ENCODE peak calls at places on chromosomes 1 and 21, in seven cellular contexts. One of them, this sample, is unnamed.

GRCh38 chr1:20107767-20108166 is 11.6 kb downstream of the PLA2G2D start:
- DNase-seq in H1: no peak
- DNase-seq in HepG2: no peak
- DNase-seq in K562: no peak
- DNase-seq in IMR-90: no peak
- DNase-seq in HCT116: no peak
- DNase-seq in A549: no peak
- DNase-seq in this sample: no peak

GRCh38 chr1:201645956-201646355 is 107.0 kb downstream of the NAV1 start:
- DNase-seq in HCT116: no peak
- DNase-seq in H1: no peak
- DNase-seq in HepG2: no peak
- DNase-seq in A549: no peak
- DNase-seq in K562: no peak
- DNase-seq in IMR-90: peak; percentile 45
- DNase-seq in this sample: no peak

GRCh38 chr1:55233149-55233777 is 18.1 kb upstream of the USP24 start:
- DNase-seq in HepG2: peak; percentile 81
- DNase-seq in A549: peak; percentile 42
- DNase-seq in K562: no peak
- DNase-seq in IMR-90: peak; percentile 32
- DNase-seq in H1: no peak
- DNase-seq in HCT116: no peak
- DNase-seq in this sample: no peak

GRCh38 chr21:38478782-38479181 is 19.5 kb downstream of the ERG start:
- DNase-seq in H1: no peak
- DNase-seq in HepG2: no peak
- DNase-seq in IMR-90: peak; percentile 10
- DNase-seq in A549: no peak
- DNase-seq in HCT116: no peak
- DNase-seq in K562: no peak
- DNase-seq in this sample: no peak

GRCh38 chr1:206672844-206673758 is 11.6 kb upstream of the MAPKAPK2 start:
- DNase-seq in K562: peak; percentile 94
- DNase-seq in H1: no peak
- DNase-seq in HepG2: no peak
- DNase-seq in IMR-90: peak; percentile 66
- DNase-seq in HCT116: no peak
- DNase-seq in A549: no peak
- DNase-seq in this sample: no peak

GRCh38 chr1:166391677-166392076 is 224.9 kb upstream of the FAM78B start:
- DNase-seq in H1: no peak
- DNase-seq in A549: no peak
- DNase-seq in K562: no peak
- DNase-seq in IMR-90: no peak
- DNase-seq in HCT116: no peak
- DNase-seq in HepG2: no peak
- DNase-seq in this sample: no peak

GRCh38 chr21:28699591-28700259 is 293.0 kb downstream of the LTN1 start:
- DNase-seq in HepG2: no peak
- DNase-seq in A549: no peak
- DNase-seq in H1: no peak
- DNase-seq in HCT116: no peak
- DNase-seq in IMR-90: no peak
- DNase-seq in K562: no peak
- DNase-seq in this sample: no peak

GRCh38 chr1:194067772-194068171 is 881.4 kb upstream of the B3GALT2 start:
- DNase-seq in HepG2: no peak
- DNase-seq in IMR-90: no peak
- DNase-seq in K562: no peak
- DNase-seq in H1: no peak
- DNase-seq in A549: no peak
- DNase-seq in HCT116: no peak
- DNase-seq in this sample: no peak

GRCh38 chr1:19033926-19034680 is 77.6 kb upstream of the IFFO2 start:
- DNase-seq in HepG2: no peak
- DNase-seq in HCT116: no peak
- DNase-seq in IMR-90: peak; percentile 56
- DNase-seq in K562: no peak
- DNase-seq in A549: no peak
- DNase-seq in H1: no peak
- DNase-seq in this sample: no peak

GRCh38 chr1:94883688-94884087 is 43.2 kb downstream of the CNN3 start:
- DNase-seq in HepG2: peak; percentile 47
- DNase-seq in K562: no peak
- DNase-seq in HCT116: no peak
- DNase-seq in A549: no peak
- DNase-seq in H1: no peak
- DNase-seq in IMR-90: peak; percentile 66
- DNase-seq in this sample: no peak

GRCh38 chr1:117231748-117232373 is 21.1 kb upstream of the VTCN1 start:
- DNase-seq in IMR-90: no peak
- DNase-seq in K562: no peak
- DNase-seq in A549: no peak
- DNase-seq in HCT116: no peak
- DNase-seq in HepG2: no peak
- DNase-seq in H1: no peak
- DNase-seq in this sample: no peak

GRCh38 chr1:117239467-117239866 is 28.7 kb upstream of the VTCN1 start:
- DNase-seq in H1: no peak
- DNase-seq in HCT116: no peak
- DNase-seq in IMR-90: no peak
- DNase-seq in A549: no peak
- DNase-seq in HepG2: peak; percentile 33
- DNase-seq in K562: no peak
- DNase-seq in this sample: no peak

GRCh38 chr1:117232551-117232950 is 21.8 kb upstream of the VTCN1 start:
- DNase-seq in HepG2: no peak
- DNase-seq in H1: no peak
- DNase-seq in A549: no peak
- DNase-seq in K562: no peak
- DNase-seq in IMR-90: no peak
- DNase-seq in HCT116: no peak
- DNase-seq in this sample: no peak

GRCh38 chr1:117237701-117238413 is 27.1 kb upstream of the VTCN1 start:
- DNase-seq in HepG2: no peak
- DNase-seq in K562: no peak
- DNase-seq in HCT116: no peak
- DNase-seq in H1: no peak
- DNase-seq in A549: no peak
- DNase-seq in IMR-90: no peak
- DNase-seq in this sample: no peak

GRCh38 chr1:117235863-117236465 is 25.2 kb upstream of the VTCN1 start:
- DNase-seq in H1: no peak
- DNase-seq in HepG2: no peak
- DNase-seq in K562: no peak
- DNase-seq in IMR-90: no peak
- DNase-seq in HCT116: no peak
- DNase-seq in A549: no peak
- DNase-seq in this sample: no peak
- TF ChIP-seq CEBPB in H1: no peak
- TF ChIP-seq CEBPB in HepG2: no peak
- TF ChIP-seq CEBPB in K562: no peak
- TF ChIP-seq CEBPB in IMR-90: no peak
- TF ChIP-seq CEBPB in HCT116: no peak
- TF ChIP-seq CEBPB in A549: no peak
- TF ChIP-seq CEBPB in this sample: no peak

DNA sequence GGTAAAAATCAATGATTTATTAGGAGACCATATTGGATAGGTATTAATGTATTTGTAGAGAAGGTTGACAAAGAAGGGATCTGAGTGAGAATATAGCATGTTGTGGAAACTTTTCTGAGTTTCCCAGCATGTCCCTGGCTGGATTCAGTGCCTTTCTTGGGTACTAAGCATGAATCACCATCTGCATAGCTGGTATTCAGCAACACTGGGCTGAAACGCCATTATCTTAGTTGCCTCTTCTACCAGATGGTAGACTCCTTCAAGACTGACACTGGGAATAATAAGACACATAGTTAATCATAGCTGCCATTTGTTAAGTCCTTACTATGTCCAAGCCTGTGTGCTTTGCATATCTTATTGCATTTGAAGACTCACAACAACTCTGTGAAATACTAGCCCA is 45.5 kb downstream of the ATP5PF start:
- DNase-seq in A549: no peak
- DNase-seq in HCT116: no peak
- DNase-seq in HepG2: no peak
- DNase-seq in H1: no peak
- DNase-seq in K562: no peak
- DNase-seq in IMR-90: peak; percentile 32
- DNase-seq in this sample: no peak
- H3K27ac ChIP-seq in A549: no peak overlapping the region
- H3K27ac ChIP-seq in HCT116: no peak overlapping the region
- H3K27ac ChIP-seq in HepG2: no peak overlapping the region
- H3K27ac ChIP-seq in H1: no peak overlapping the region
- H3K27ac ChIP-seq in K562: no peak overlapping the region
- H3K27ac ChIP-seq in IMR-90: no peak overlapping the region
- H3K27ac ChIP-seq in this sample: no peak overlapping the region

GRCh38 chr1:9900142-9901043 is 9.7 kb downstream of the CTNNBIP1 start:
- DNase-seq in K562: no peak
- DNase-seq in HCT116: no peak
- DNase-seq in A549: no peak
- DNase-seq in IMR-90: no peak
- DNase-seq in H1: no peak
- DNase-seq in HepG2: peak; percentile 88
- DNase-seq in this sample: no peak
- TF ChIP-seq CEBPB in K562: no peak
- TF ChIP-seq CEBPB in HCT116: no peak
- TF ChIP-seq CEBPB in A549: no peak
- TF ChIP-seq CEBPB in IMR-90: no peak
- TF ChIP-seq CEBPB in H1: no peak
- TF ChIP-seq CEBPB in HepG2: no peak
- TF ChIP-seq CEBPB in this sample: no peak

GRCh38 chr1:229156819-229157218 is 114.1 kb upstream of the RAB4A start:
- DNase-seq in K562: peak; percentile 28
- DNase-seq in HepG2: peak; percentile 58
- DNase-seq in H1: no peak
- DNase-seq in HCT116: peak; percentile 18
- DNase-seq in A549: peak; percentile 33
- DNase-seq in IMR-90: no peak
- DNase-seq in this sample: no peak

GRCh38 chr1:229155472-229155871 is 115.4 kb upstream of the RAB4A start:
- DNase-seq in K562: no peak
- DNase-seq in A549: no peak
- DNase-seq in H1: no peak
- DNase-seq in HCT116: no peak
- DNase-seq in IMR-90: no peak
- DNase-seq in HepG2: no peak
- DNase-seq in this sample: no peak

GRCh38 chr1:229150518-229150917 is 120.4 kb upstream of the RAB4A start:
- DNase-seq in HepG2: no peak
- DNase-seq in A549: no peak
- DNase-seq in H1: no peak
- DNase-seq in IMR-90: no peak
- DNase-seq in HCT116: no peak
- DNase-seq in K562: no peak
- DNase-seq in this sample: no peak

GRCh38 chr1:229158317-229159294 is 112.3 kb upstream of the RAB4A start:
- DNase-seq in A549: no peak
- DNase-seq in HCT116: no peak
- DNase-seq in IMR-90: no peak
- DNase-seq in K562: no peak
- DNase-seq in H1: no peak
- DNase-seq in HepG2: no peak
- DNase-seq in this sample: no peak

DNA sequence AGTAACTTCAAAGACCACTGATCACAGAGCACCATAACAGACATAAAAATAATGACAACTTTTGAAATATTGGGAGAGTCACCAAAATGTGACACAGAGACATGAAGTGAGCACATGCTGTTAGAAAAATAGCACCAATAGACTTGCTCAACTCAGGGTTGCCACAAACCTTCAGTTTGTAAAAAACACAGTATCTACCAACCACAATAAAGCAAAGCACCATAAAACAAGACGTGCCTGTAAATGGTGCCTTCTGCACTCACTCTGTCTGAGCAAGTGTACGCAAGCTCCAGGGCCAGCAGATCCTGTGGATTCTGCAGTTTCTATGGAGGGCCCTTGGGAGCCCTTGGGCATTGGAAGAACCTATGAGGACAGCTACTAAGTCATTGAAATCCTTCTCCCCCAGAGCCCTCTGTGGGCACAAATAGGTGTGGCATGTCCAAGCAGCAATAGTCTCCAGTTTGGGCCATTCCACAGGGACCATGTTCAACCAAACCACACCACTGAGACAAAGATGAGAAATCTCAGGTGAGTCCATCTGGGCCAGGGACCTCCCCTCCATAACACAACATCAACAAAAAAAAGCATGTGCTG is 116.9 kb upstream of the RAB4A start:
- DNase-seq in K562: no peak
- DNase-seq in HCT116: no peak
- DNase-seq in IMR-90: no peak
- DNase-seq in H1: no peak
- DNase-seq in A549: no peak
- DNase-seq in HepG2: no peak
- DNase-seq in this sample: no peak
- H3K27ac ChIP-seq in K562: no peak overlapping the region
- H3K27ac ChIP-seq in HCT116: no peak overlapping the region
- H3K27ac ChIP-seq in IMR-90: no peak overlapping the region
- H3K27ac ChIP-seq in H1: no peak overlapping the region
- H3K27ac ChIP-seq in A549: no peak overlapping the region
- H3K27ac ChIP-seq in HepG2: no peak overlapping the region
- H3K27ac ChIP-seq in this sample: no peak overlapping the region

GRCh38 chr1:167924102-167924501 is 10.2 kb upstream of the ADCY10 start:
- DNase-seq in IMR-90: no peak
- DNase-seq in HepG2: no peak
- DNase-seq in H1: no peak
- DNase-seq in HCT116: no peak
- DNase-seq in A549: no peak
- DNase-seq in K562: no peak
- DNase-seq in this sample: no peak

GRCh38 chr1:167922611-167923074 is 8.7 kb upstream of the ADCY10 start:
- DNase-seq in A549: no peak
- DNase-seq in IMR-90: no peak
- DNase-seq in H1: no peak
- DNase-seq in HepG2: no peak
- DNase-seq in HCT116: no peak
- DNase-seq in K562: no peak
- DNase-seq in this sample: no peak

GRCh38 chr1:167924553-167925223 is 10.8 kb upstream of the ADCY10 start:
- DNase-seq in IMR-90: no peak
- DNase-seq in HepG2: no peak
- DNase-seq in K562: no peak
- DNase-seq in H1: no peak
- DNase-seq in A549: no peak
- DNase-seq in HCT116: no peak
- DNase-seq in this sample: no peak

GRCh38 chr1:167923324-167924039 is 9.5 kb upstream of the ADCY10 start:
- DNase-seq in HCT116: no peak
- DNase-seq in HepG2: no peak
- DNase-seq in H1: no peak
- DNase-seq in IMR-90: no peak
- DNase-seq in A549: no peak
- DNase-seq in K562: no peak
- DNase-seq in this sample: no peak

GRCh38 chr1:167922023-167922422 is 8.1 kb upstream of the ADCY10 start:
- DNase-seq in HCT116: no peak
- DNase-seq in H1: no peak
- DNase-seq in IMR-90: peak; percentile 60
- DNase-seq in HepG2: no peak
- DNase-seq in A549: no peak
- DNase-seq in K562: no peak
- DNase-seq in this sample: no peak
- TF ChIP-seq CEBPB in HCT116: no peak
- TF ChIP-seq CEBPB in H1: no peak
- TF ChIP-seq CEBPB in IMR-90: peak; percentile 43
- TF ChIP-seq CEBPB in HepG2: no peak
- TF ChIP-seq CEBPB in A549: no peak
- TF ChIP-seq CEBPB in K562: no peak
- TF ChIP-seq CEBPB in this sample: no peak

GRCh38 chr1:98388431-98388830 is 273.1 kb upstream of the SNX7 start:
- DNase-seq in H1: no peak
- DNase-seq in A549: no peak
- DNase-seq in HCT116: no peak
- DNase-seq in IMR-90: peak; percentile 83
- DNase-seq in HepG2: no peak
- DNase-seq in K562: no peak
- DNase-seq in this sample: peak; percentile 20
- H3K27ac ChIP-seq in H1: no peak overlapping the region
- H3K27ac ChIP-seq in A549: no peak overlapping the region
- H3K27ac ChIP-seq in HCT116: no peak overlapping the region
- H3K27ac ChIP-seq in IMR-90: no peak overlapping the region
- H3K27ac ChIP-seq in HepG2: no peak overlapping the region
- H3K27ac ChIP-seq in K562: no peak overlapping the region
- H3K27ac ChIP-seq in this sample: no peak overlapping the region